ENCODE peak calls at places on chromosomes 16 and 17, in four cellular contexts. X is uterus, Q is HepG2, H is mesenchymal stem cell. C is an unnamed sample.

GRCh38 chr17:68821860-68822693 is 133.1 kb downstream of the ABCA8 start:
- DNase-seq in X (no peak), H (peak; percentile 88), Q (peak; percentile 99), C (no peak)

GRCh38 chr16:84054916-84055315 is 12.3 kb upstream of the SLC38A8 start:
- DNase-seq in H (no peak), X (no peak), Q (no peak), C (no peak)

GRCh38 chr16:90008708-90009145 is 10.5 kb downstream of the DBNDD1 start:
- DNase-seq in H (no peak), X (no peak), Q (no peak), C (no peak)

GRCh38 chr17:74325376-74325742 is 667 bp upstream of the KIF19 start:
- DNase-seq in X (no peak), Q (no peak), H (no peak), C (no peak)

GRCh38 chr16:2156025-2156848 is 655 bp downstream of the TRAF7 start:
- DNase-seq in X (no peak), Q (peak; percentile 39), H (peak; percentile 79), C (peak; percentile 62)

GRCh38 chr17:61551255-61551742 is 39.7 kb downstream of the NACA2 start:
- DNase-seq in Q (peak; percentile 62), H (peak; percentile 57), X (no peak), C (no peak)

GRCh38 chr16:85460983-85461813 is 151.9 kb upstream of the GSE1 start:
- DNase-seq in Q (peak; percentile 39), X (peak; percentile 67), H (peak; percentile 88), C (no peak)

GRCh38 chr16:47904691-47905090 is 251.1 kb downstream of the ABCC12 start:
- DNase-seq in X (no peak), H (no peak), Q (no peak), C (no peak)

GRCh38 chr17:4588391-4588790 is 4.1 kb downstream of the SMTNL2 start:
- DNase-seq in Q (no peak), H (no peak), X (peak; percentile 41), C (no peak)

GRCh38 chr17:39213852-39214251 is 11.9 kb downstream of the STAC2 start:
- DNase-seq in H (no peak), X (no peak), Q (no peak), C (no peak)

GRCh38 chr16:15855704-15856003 is 1.2 kb downstream of the MYH11 start:
- DNase-seq in Q (no peak), X (no peak), H (no peak), C (no peak)

GRCh38 chr17:4073983-4074830 is 68.6 kb downstream of the ZZEF1 start:
- DNase-seq in Q (no peak), X (no peak), H (peak; percentile 8), C (no peak)

GRCh38 chr16:83623091-83623730 is 184.6 kb upstream of the HSBP1 start:
- DNase-seq in Q (no peak), H (no peak), X (no peak), C (peak; percentile 38)

GRCh38 chr17:50872710-50873424 is 6.7 kb upstream of the TOB1 start:
- DNase-seq in H (no peak), X (no peak), Q (no peak), C (no peak)

GRCh38 chr17:42118545-42118944 is 2.6 kb downstream of the KAT2A start:
- DNase-seq in Q (peak; percentile 52), X (no peak), H (peak; percentile 37), C (no peak)

GRCh38 chr16:12089492-12090161 is 113.1 kb downstream of the SNX29 start:
- DNase-seq in X (no peak), Q (peak; percentile 48), H (peak; percentile 81), C (no peak)

GRCh38 chr17:76267051-76267576 is 2.0 kb downstream of the UBALD2 start:
- DNase-seq in X (no peak), H (no peak), Q (no peak), C (no peak)

GRCh38 chr17:15444805-15445204 is 22.6 kb downstream of the CDRT4 start:
- DNase-seq in Q (no peak), X (no peak), H (peak; percentile 76), C (no peak)

GRCh38 chr17:65952586-65952985 is 239.3 kb downstream of the CEP112 start:
- DNase-seq in H (no peak), Q (no peak), X (no peak), C (no peak)

GRCh38 chr16:12341966-12342365 is 365.4 kb downstream of the SNX29 start:
- DNase-seq in X (no peak), Q (no peak), H (peak; percentile 21), C (no peak)

GRCh38 chr17:13162361-13162760 is 144.5 kb upstream of the ELAC2 start:
- DNase-seq in Q (no peak), X (no peak), H (no peak), C (no peak)

GRCh38 chr17:9044796-9045470 is 23.6 kb downstream of the NTN1 start:
- DNase-seq in H (no peak), Q (no peak), X (peak; percentile 28), C (no peak)

GRCh38 chr16:88531931-88532433 is 38.2 kb upstream of the ZC3H18 start:
- DNase-seq in X (no peak), H (no peak), Q (no peak), C (no peak)
- H3K27ac ChIP-seq in X (no peak overlapping the region), H (no peak overlapping the region), Q (no peak overlapping the region), C (no peak overlapping the region)

GRCh38 chr17:78884876-78885667 is 17.9 kb downstream of the CEP295NL start:
- DNase-seq in Q (no peak), H (no peak), X (no peak), C (no peak)
- H3K27ac ChIP-seq in Q (no peak overlapping the region), H (no peak overlapping the region), X (peak overlapping the region; percentile 89), C (peak overlapping the region; percentile 92)

DNA sequence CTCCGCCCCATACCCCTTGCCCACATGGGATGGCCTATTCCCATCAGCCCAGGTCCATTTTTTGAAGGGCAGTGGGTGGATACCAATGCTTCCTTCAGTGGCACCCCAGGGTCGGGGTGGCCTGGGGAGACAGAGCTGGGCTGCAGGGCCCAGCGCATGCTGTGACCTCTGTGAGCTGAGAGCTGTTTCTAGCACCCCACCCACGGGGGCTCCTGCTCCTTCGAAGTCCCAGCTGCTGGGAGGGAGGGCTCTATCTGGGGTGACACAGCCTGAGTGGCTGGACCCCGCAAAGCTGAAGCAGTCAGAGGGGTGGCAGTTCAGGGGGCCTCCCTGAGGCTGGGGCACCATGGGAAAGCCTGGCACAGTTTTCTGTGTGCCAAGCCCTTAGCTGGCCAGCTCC is 10.7 kb downstream of the PAM16 start:
- DNase-seq in X (no peak), Q (no peak), H (no peak), C (no peak)
- H3K27ac ChIP-seq in X (peak overlapping the region; percentile 56), Q (no peak overlapping the region), H (no peak overlapping the region), C (no peak overlapping the region)

GRCh38 chr16:57245472-57246113 is 534 bp downstream of the ARL2BP start:
- DNase-seq in H (peak; percentile 24), Q (no peak), X (peak; percentile 36), C (no peak)
- H3K27ac ChIP-seq in H (peak overlapping the region; percentile 72), Q (peak overlapping the region; percentile 91), X (peak overlapping the region; percentile 87), C (peak overlapping the region; percentile 83)

C was measured in right atrium auricular region.